ENCODE peak calls at places on chromosome 18, in six cellular contexts. One of them, this sample, is unnamed.

GRCh38 chr18:79290876-79291275 is 104.9 kb upstream of the NFATC1 start:
- DNase-seq in IMR-90: no peak
- DNase-seq in K562: no peak
- DNase-seq in A549: no peak
- DNase-seq in breast epithelium: no peak
- DNase-seq in prostate gland: no peak
- DNase-seq in this sample: no peak

GRCh38 chr18:37426536-37427080 is 139.0 kb downstream of the CELF4 start:
- DNase-seq in IMR-90: no peak
- DNase-seq in K562: no peak
- DNase-seq in A549: no peak
- DNase-seq in breast epithelium: no peak
- DNase-seq in prostate gland: no peak
- DNase-seq in this sample: no peak

GRCh38 chr18:10037181-10037580 is 123.4 kb downstream of the VAPA start:
- DNase-seq in IMR-90: no peak
- DNase-seq in K562: no peak
- DNase-seq in A549: no peak
- DNase-seq in breast epithelium: no peak
- DNase-seq in prostate gland: no peak
- DNase-seq in this sample: no peak

GRCh38 chr18:5543854-5544389 is at the start of gene EPB41L3:
- DNase-seq in IMR-90: peak; percentile 20
- DNase-seq in K562: no peak
- DNase-seq in A549: no peak
- DNase-seq in breast epithelium: no peak
- DNase-seq in prostate gland: no peak
- DNase-seq in this sample: peak; percentile 75

GRCh38 chr18:14976736-14977430 is 228.9 kb downstream of the ANKRD30B start:
- DNase-seq in IMR-90: no peak
- DNase-seq in K562: no peak
- DNase-seq in A549: no peak
- DNase-seq in breast epithelium: no peak
- DNase-seq in prostate gland: no peak
- DNase-seq in this sample: no peak

GRCh38 chr18:79598046-79598884 is 81.3 kb upstream of the CTDP1 start:
- DNase-seq in IMR-90: no peak
- DNase-seq in K562: no peak
- DNase-seq in A549: no peak
- DNase-seq in breast epithelium: no peak
- DNase-seq in prostate gland: no peak
- DNase-seq in this sample: no peak

GRCh38 chr18:9296233-9297006 is 38.2 kb upstream of the TWSG1 start:
- DNase-seq in IMR-90: peak; percentile 18
- DNase-seq in K562: no peak
- DNase-seq in A549: no peak
- DNase-seq in breast epithelium: no peak
- DNase-seq in prostate gland: peak; percentile 12
- DNase-seq in this sample: no peak

GRCh38 chr18:73577365-73577764 is 570.3 kb downstream of the FBXO15 start:
- DNase-seq in IMR-90: peak; percentile 69
- DNase-seq in K562: no peak
- DNase-seq in A549: no peak
- DNase-seq in breast epithelium: no peak
- DNase-seq in prostate gland: no peak
- DNase-seq in this sample: no peak

GRCh38 chr18:67385455-67385854 is 131.1 kb downstream of the DSEL start:
- DNase-seq in IMR-90: peak; percentile 47
- DNase-seq in K562: no peak
- DNase-seq in A549: no peak
- DNase-seq in breast epithelium: no peak
- DNase-seq in prostate gland: no peak
- DNase-seq in this sample: no peak

GRCh38 chr18:905948-906415 is 1.3 kb downstream of the ADCYAP1 start:
- DNase-seq in IMR-90: no peak
- DNase-seq in K562: no peak
- DNase-seq in A549: no peak
- DNase-seq in breast epithelium: no peak
- DNase-seq in prostate gland: no peak
- DNase-seq in this sample: no peak

GRCh38 chr18:8854550-8854949 is 149.2 kb downstream of the MTCL1 start:
- DNase-seq in IMR-90: peak; percentile 66
- DNase-seq in K562: no peak
- DNase-seq in A549: no peak
- DNase-seq in breast epithelium: no peak
- DNase-seq in prostate gland: no peak
- DNase-seq in this sample: no peak

GRCh38 chr18:10381951-10382350 is 72.5 kb upstream of the APCDD1 start:
- DNase-seq in IMR-90: peak; percentile 66
- DNase-seq in K562: no peak
- DNase-seq in A549: no peak
- DNase-seq in breast epithelium: no peak
- DNase-seq in prostate gland: no peak
- DNase-seq in this sample: no peak

GRCh38 chr18:71541643-71542042 is 1002.5 kb downstream of the CBLN2 start:
- DNase-seq in IMR-90: no peak
- DNase-seq in K562: no peak
- DNase-seq in A549: no peak
- DNase-seq in breast epithelium: no peak
- DNase-seq in prostate gland: no peak
- DNase-seq in this sample: no peak

GRCh38 chr18:54358495-54358793 is 738 bp downstream of the C18orf54 start:
- DNase-seq in IMR-90: peak; percentile 10
- DNase-seq in K562: no peak
- DNase-seq in A549: peak; percentile 12
- DNase-seq in breast epithelium: no peak
- DNase-seq in prostate gland: no peak
- DNase-seq in this sample: no peak

GRCh38 chr18:2883137-2883671 is 36.4 kb downstream of the EMILIN2 start:
- DNase-seq in IMR-90: no peak
- DNase-seq in K562: no peak
- DNase-seq in A549: no peak
- DNase-seq in breast epithelium: no peak
- DNase-seq in prostate gland: no peak
- DNase-seq in this sample: no peak

GRCh38 chr18:79644006-79644665 is 35.5 kb upstream of the CTDP1 start:
- DNase-seq in IMR-90: peak; percentile 47
- DNase-seq in K562: peak; percentile 90
- DNase-seq in A549: peak; percentile 64
- DNase-seq in breast epithelium: no peak
- DNase-seq in prostate gland: peak; percentile 38
- DNase-seq in this sample: peak; percentile 74

GRCh38 chr18:650428-650858 is 7.0 kb upstream of the TYMS start:
- DNase-seq in IMR-90: no peak
- DNase-seq in K562: no peak
- DNase-seq in A549: no peak
- DNase-seq in breast epithelium: no peak
- DNase-seq in prostate gland: no peak
- DNase-seq in this sample: no peak

GRCh38 chr18:13500891-13501887 is 225.2 kb downstream of the FAM210A start:
- DNase-seq in IMR-90: peak; percentile 45
- DNase-seq in K562: no peak
- DNase-seq in A549: no peak
- DNase-seq in breast epithelium: peak; percentile 85
- DNase-seq in prostate gland: peak; percentile 87
- DNase-seq in this sample: peak; percentile 69

DNA sequence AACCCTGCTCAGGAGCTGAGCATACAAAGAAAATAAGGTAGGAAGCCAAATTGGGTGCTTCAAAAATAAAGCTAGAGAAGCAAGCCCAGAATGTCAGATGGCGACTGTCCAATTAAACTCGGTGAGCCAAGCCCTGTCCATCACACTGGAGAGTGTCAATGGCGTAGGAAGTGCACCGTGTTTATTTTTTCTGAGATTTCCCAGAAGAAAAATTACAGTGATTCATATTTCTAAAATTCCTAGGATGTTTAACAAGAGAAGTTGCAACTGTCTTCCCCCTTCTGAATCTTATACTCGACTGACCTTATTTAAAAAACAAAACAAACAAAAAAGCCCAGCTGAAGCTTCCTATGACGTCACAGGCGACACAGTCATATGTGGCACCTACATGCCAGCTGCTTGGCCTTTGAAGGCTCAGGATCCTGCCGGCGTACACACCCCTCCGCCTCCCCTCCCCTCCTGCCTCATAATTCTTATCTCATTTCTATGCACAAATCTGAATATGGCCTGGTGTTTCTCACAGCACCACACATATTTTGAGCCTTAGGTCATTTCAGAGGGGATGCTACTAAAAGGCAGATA is 60.8 kb downstream of the MBP start:
- DNase-seq in IMR-90: peak; percentile 100
- DNase-seq in K562: no peak
- DNase-seq in A549: peak; percentile 21
- DNase-seq in breast epithelium: no peak
- DNase-seq in prostate gland: no peak
- DNase-seq in this sample: no peak
- H3K4me1 ChIP-seq in IMR-90: peaks cover 40% of the 10 kb centered on the region
- H3K4me1 ChIP-seq in K562: no peaks in the 10 kb centered on the region
- H3K4me1 ChIP-seq in A549: peaks cover 81% of the 10 kb centered on the region
- H3K4me1 ChIP-seq in breast epithelium: no peaks in the 10 kb centered on the region
- H3K4me1 ChIP-seq in prostate gland: no peaks in the 10 kb centered on the region
- H3K4me1 ChIP-seq in this sample: peaks cover 25% of the 10 kb centered on the region

GRCh38 chr18:58863539-58864145 is 1.0 kb upstream of the ZNF532 start:
- DNase-seq in IMR-90: peak; percentile 30
- DNase-seq in K562: no peak
- DNase-seq in A549: no peak
- DNase-seq in breast epithelium: no peak
- DNase-seq in prostate gland: peak; percentile 33
- DNase-seq in this sample: peak; percentile 58

GRCh38 chr18:58861353-58861752 is 3.3 kb upstream of the ZNF532 start:
- DNase-seq in IMR-90: no peak
- DNase-seq in K562: no peak
- DNase-seq in A549: no peak
- DNase-seq in breast epithelium: no peak
- DNase-seq in prostate gland: no peak
- DNase-seq in this sample: no peak

GRCh38 chr18:58861853-58862252 is 2.8 kb upstream of the ZNF532 start:
- DNase-seq in IMR-90: no peak
- DNase-seq in K562: no peak
- DNase-seq in A549: no peak
- DNase-seq in breast epithelium: no peak
- DNase-seq in prostate gland: no peak
- DNase-seq in this sample: no peak

GRCh38 chr18:58862404-58862803 is 2.3 kb upstream of the ZNF532 start:
- DNase-seq in IMR-90: no peak
- DNase-seq in K562: no peak
- DNase-seq in A549: no peak
- DNase-seq in breast epithelium: no peak
- DNase-seq in prostate gland: no peak
- DNase-seq in this sample: peak; percentile 39

DNA sequence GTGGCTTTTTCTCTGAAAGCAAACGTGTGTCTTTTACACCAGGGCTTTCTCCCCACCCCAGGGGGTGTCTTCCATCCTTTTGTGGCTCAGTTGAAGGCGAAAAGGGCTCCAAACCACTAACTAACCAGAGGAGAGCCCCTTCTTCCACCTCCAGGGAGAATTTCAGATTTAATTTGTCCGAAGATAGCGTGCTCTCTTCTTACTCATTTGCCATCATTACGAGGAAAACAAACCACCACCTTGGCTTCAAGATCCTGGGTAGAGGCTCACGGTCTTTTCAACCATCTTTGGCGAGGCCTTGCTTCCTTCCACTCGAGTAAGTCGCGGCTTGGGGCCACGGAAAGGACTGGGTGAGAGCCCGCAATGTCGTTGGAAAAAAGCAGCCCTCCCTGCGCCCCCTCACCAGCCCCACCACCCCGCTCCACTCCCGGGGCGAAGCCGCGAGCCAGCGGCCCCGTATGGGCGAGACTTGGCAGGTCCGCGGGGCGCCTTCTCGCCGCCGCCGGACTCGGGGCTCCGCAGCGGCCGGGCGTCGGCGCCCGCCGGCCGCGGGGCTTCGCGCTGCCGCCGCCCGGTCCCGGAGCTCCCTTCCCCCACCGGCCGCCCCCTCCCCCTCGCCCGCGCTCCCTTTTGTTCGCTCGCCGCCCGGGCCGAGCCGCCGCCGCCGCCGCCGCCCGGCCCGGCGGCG is 1.7 kb upstream of the ZNF532 start:
- DNase-seq in IMR-90: peak; percentile 62
- DNase-seq in K562: no peak
- DNase-seq in A549: peak; percentile 25
- DNase-seq in breast epithelium: no peak
- DNase-seq in prostate gland: no peak
- DNase-seq in this sample: peak; percentile 41
- TF ChIP-seq POLR2A in IMR-90: peak; percentile 46
- TF ChIP-seq POLR2A in K562: no peak
- TF ChIP-seq POLR2A in A549: no peak
- TF ChIP-seq POLR2A in breast epithelium: peak; percentile 19
- TF ChIP-seq POLR2A in prostate gland: no peak
- TF ChIP-seq POLR2A in this sample: no peak

DNA sequence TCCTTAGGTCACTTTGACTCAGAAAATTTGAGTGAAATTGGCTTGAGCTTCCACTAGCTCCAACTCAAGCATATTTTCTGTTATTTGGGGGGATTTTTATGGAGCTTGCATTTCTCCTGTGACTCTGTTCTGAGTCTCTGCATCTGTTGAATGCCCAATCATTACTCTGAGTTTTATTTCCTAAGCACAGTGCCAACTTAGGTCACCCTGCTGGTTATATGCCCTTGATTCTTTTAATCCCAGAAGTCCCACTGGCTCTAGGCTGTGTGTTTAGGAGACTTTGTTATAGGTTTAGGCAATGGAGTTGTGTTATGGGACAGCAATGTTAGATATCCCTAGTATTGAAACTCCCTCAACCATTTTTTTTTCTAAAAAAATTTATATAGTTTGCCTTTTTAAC is 198.2 kb upstream of the DTNA start:
- DNase-seq in IMR-90: no peak
- DNase-seq in K562: no peak
- DNase-seq in A549: no peak
- DNase-seq in breast epithelium: no peak
- DNase-seq in prostate gland: no peak
- DNase-seq in this sample: no peak
- H3K4me1 ChIP-seq in IMR-90: no peaks in the 10 kb centered on the region
- H3K4me1 ChIP-seq in K562: no peaks in the 10 kb centered on the region
- H3K4me1 ChIP-seq in A549: no peaks in the 10 kb centered on the region
- H3K4me1 ChIP-seq in breast epithelium: no peaks in the 10 kb centered on the region
- H3K4me1 ChIP-seq in prostate gland: no peaks in the 10 kb centered on the region
- H3K4me1 ChIP-seq in this sample: no peaks in the 10 kb centered on the region

GRCh38 chr18:62715439-62715792 is at the start of gene PHLPP1:
- DNase-seq in IMR-90: no peak
- DNase-seq in K562: no peak
- DNase-seq in A549: no peak
- DNase-seq in breast epithelium: no peak
- DNase-seq in prostate gland: no peak
- DNase-seq in this sample: no peak
- TF ChIP-seq POLR2A in IMR-90: no peak
- TF ChIP-seq POLR2A in K562: peak; percentile 28
- TF ChIP-seq POLR2A in A549: peak; percentile 52
- TF ChIP-seq POLR2A in breast epithelium: peak; percentile 53
- TF ChIP-seq POLR2A in prostate gland: peak; percentile 77
- TF ChIP-seq POLR2A in this sample: no peak

GRCh38 chr18:77110936-77111335 is 21.6 kb downstream of the MBP start:
- DNase-seq in IMR-90: no peak
- DNase-seq in K562: no peak
- DNase-seq in A549: no peak
- DNase-seq in breast epithelium: no peak
- DNase-seq in prostate gland: no peak
- DNase-seq in this sample: no peak
- H3K4me1 ChIP-seq in IMR-90: peaks cover 28% of the 10 kb centered on the region
- H3K4me1 ChIP-seq in K562: peaks cover 5% of the 10 kb centered on the region
- H3K4me1 ChIP-seq in A549: peaks cover 77% of the 10 kb centered on the region
- H3K4me1 ChIP-seq in breast epithelium: peaks cover 8% of the 10 kb centered on the region
- H3K4me1 ChIP-seq in prostate gland: peaks cover 3% of the 10 kb centered on the region
- H3K4me1 ChIP-seq in this sample: peaks cover 37% of the 10 kb centered on the region

This sample was measured in testis.